ENCODE peak calls at places on chromosomes 12 and 14, in nine cellular contexts. J is RWPE2; C is PC-3; Y is activated CD8-positive, alpha-beta T cell treated with anti-CD3 and anti-CD28 coated beads for 36 hours; Q is WTC11; P is RWPE1; N is mesothelial cell of epicardium; M is IMR-90; U is HCT116. R is an unnamed sample.

GRCh38 chr12:48956279-48957140 is 777 bp downstream of the ARF3 start:
- DNase-seq in J (peak), C (peak), Y (peak), Q (peak), P (peak), N (peak), M (peak), U (peak), R (peak)

GRCh38 chr14:56099081-56099797 is 19.0 kb upstream of the PELI2 start:
- DNase-seq in J (no peak), C (no peak), Y (no peak), Q (no peak), P (no peak), N (no peak), M (no peak), U (no peak), R (no peak)

GRCh38 chr12:60264094-60264493 is 668.3 kb downstream of the SLC16A7 start:
- DNase-seq in J (no peak), C (no peak), Y (no peak), Q (no peak), P (no peak), N (no peak), M (no peak), U (no peak), R (no peak)

GRCh38 chr14:92922155-92922735 is 705 bp upstream of the CHGA start:
- DNase-seq in J (no peak), C (no peak), Y (no peak), Q (no peak), P (no peak), N (no peak), M (no peak), U (no peak), R (no peak)

GRCh38 chr12:101597164-101597563 is 2.4 kb downstream of the MYBPC1 start:
- DNase-seq in J (no peak), C (no peak), Y (no peak), Q (no peak), P (no peak), N (no peak), M (no peak), U (no peak), R (no peak)

GRCh38 chr14:24339284-24340151 is at the start of gene RIPK3:
- DNase-seq in J (no peak), C (no peak), Y (peak), Q (peak), P (no peak), N (no peak), M (no peak), U (no peak), R (peak)

GRCh38 chr12:124605869-124606774 is 38.7 kb upstream of the NCOR2 start:
- DNase-seq in J (no peak), C (no peak), Y (no peak), Q (no peak), P (no peak), N (no peak), M (no peak), U (no peak), R (no peak)

GRCh38 chr12:59067068-59067467 is 146.8 kb upstream of the LRIG3 start:
- DNase-seq in J (no peak), C (peak), Y (no peak), Q (no peak), P (peak), N (no peak), M (peak), U (no peak), R (no peak)

GRCh38 chr12:117472983-117473382 is 111.6 kb upstream of the NOS1 start:
- DNase-seq in J (no peak), C (peak), Y (no peak), Q (peak), P (no peak), N (no peak), M (no peak), U (peak), R (no peak)

GRCh38 chr12:19574606-19575005 is 135.3 kb downstream of the AEBP2 start:
- DNase-seq in J (no peak), C (no peak), Y (no peak), Q (no peak), P (no peak), N (no peak), M (peak), U (no peak), R (no peak)

DNA sequence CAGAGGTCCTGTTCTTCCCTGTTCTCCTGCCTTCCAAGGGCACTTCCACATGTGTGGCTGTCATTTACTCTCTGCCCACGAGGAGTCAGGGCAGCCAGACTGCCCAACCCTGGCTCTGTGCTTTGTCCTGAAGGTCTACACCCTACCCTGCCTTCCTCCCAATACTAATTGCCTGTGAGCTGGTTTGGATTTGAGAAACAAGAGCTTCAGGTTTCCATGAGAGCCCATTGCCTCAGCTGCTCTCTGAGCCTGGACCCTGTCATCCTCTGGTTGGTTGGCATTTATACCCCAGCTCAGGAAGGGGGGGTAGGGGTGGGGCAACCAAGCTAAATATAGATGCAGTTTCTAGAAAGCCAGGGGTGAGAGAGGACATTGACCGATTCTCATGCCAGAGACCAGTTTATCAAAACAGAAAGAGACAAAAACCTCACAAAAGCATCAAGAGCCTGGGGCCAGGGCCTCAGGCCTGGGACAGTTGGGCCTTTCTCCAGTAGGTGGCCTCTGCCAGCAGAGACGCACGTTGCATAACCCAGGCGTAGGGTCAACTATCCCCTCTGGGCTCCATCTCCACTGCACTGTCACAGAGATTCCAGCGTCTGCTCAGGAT is 34.5 kb downstream of the VDR start:
- DNase-seq in J (no peak), C (peak), Y (no peak), Q (peak), P (no peak), N (no peak), M (no peak), U (no peak), R (no peak)
- TF ChIP-seq CTCF in J (peak), C (peak), Y (peak), Q (peak), P (no peak), N (no peak), M (peak), U (peak), R (peak)

GRCh38 chr12:73106296-73106695 is 834.1 kb downstream of the TRHDE start:
- DNase-seq in J (no peak), C (peak), Y (no peak), Q (peak), P (no peak), N (no peak), M (no peak), U (no peak), R (no peak)

GRCh38 chr12:73112035-73112816 is 840.1 kb downstream of the TRHDE start:
- DNase-seq in J (no peak), C (no peak), Y (no peak), Q (no peak), P (no peak), N (no peak), M (no peak), U (no peak), R (no peak)

GRCh38 chr12:73106896-73107295 is 834.7 kb downstream of the TRHDE start:
- DNase-seq in J (no peak), C (peak), Y (no peak), Q (no peak), P (no peak), N (no peak), M (no peak), U (no peak), R (no peak)

DNA sequence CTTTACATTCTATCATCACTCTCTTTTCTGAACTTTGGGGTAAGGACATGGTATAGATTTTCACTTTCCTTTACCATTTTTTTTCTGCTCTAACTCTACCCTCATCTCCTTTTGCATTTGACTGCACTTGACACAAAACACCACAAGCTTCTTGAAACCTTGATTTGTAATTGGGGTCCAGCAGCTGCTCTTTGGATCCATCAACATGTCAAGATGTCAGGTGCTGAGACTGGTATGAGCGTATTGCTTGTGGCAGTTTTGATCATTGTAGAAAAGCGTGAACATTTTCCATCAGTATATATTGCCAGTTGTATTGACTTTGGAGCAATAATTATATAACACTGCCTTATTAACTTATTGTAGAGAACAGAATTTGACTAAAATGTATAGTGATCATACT is 838.6 kb downstream of the TRHDE start:
- DNase-seq in J (no peak), C (no peak), Y (no peak), Q (no peak), P (no peak), N (no peak), M (no peak), U (no peak), R (no peak)
- TF ChIP-seq CTCF in J (no peak), C (no peak), Y (no peak), Q (no peak), P (no peak), N (no peak), M (no peak), U (no peak), R (no peak)

GRCh38 chr14:53663709-53664108 is 292.9 kb downstream of the BMP4 start:
- DNase-seq in J (no peak), C (peak), Y (no peak), Q (peak), P (no peak), N (no peak), M (peak), U (peak), R (no peak)
- TF ChIP-seq CTCF in J (peak), C (peak), Y (no peak), Q (no peak), P (no peak), N (no peak), M (peak), U (peak), R (no peak)

GRCh38 chr12:53221203-53222076 is 10.6 kb downstream of the RARG start:
- DNase-seq in J (peak), C (peak), Y (peak), Q (peak), P (peak), N (peak), M (peak), U (no peak), R (peak)
- TF ChIP-seq CTCF in J (peak), C (peak), Y (no peak), Q (no peak), P (peak), N (no peak), M (peak), U (no peak), R (no peak)

GRCh38 chr12:103840881-103841689 is at the start of gene NT5DC3:
- DNase-seq in J (peak), C (peak), Y (peak), Q (peak), P (peak), N (peak), M (peak), U (peak), R (peak)
- TF ChIP-seq CTCF in J (no peak), C (no peak), Y (no peak), Q (no peak), P (no peak), N (no peak), M (no peak), U (no peak), R (no peak)

GRCh38 chr12:76863005-76863670 is 15.7 kb downstream of the CSRP2 start:
- DNase-seq in J (no peak), C (no peak), Y (no peak), Q (no peak), P (no peak), N (no peak), M (peak), U (no peak), R (no peak)
- TF ChIP-seq CTCF in J (no peak), C (no peak), Y (no peak), Q (no peak), P (no peak), N (no peak), M (no peak), U (no peak), R (no peak)

DNA sequence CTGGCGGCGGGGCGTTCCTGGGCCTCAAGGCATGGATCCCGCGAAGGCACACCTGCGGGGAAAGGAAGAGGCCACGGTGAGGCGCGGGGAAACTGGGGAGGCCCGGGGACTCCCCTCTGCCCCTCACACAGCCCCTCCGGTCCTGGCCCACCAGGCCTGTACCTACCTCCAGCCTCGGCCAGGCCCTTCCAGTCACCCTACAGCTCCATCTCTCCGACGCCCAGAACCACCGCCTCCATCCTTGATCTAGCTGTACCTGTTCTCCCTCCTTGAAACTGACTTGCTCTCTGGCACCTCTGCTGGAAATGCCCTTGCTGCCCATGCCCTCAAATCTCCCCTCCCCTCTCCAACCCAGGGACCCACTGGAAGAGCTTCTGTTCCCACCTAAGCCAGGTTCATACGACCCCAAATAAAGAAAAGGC is 1.7 kb downstream of the ANKRD9 start:
- DNase-seq in J (peak), C (no peak), Y (no peak), Q (no peak), P (no peak), N (no peak), M (no peak), U (no peak), R (no peak)
- TF ChIP-seq CTCF in J (peak), C (peak), Y (no peak), Q (no peak), P (no peak), N (no peak), M (no peak), U (peak), R (no peak)

GRCh38 chr14:100541621-100542560 is 45.3 kb downstream of the BEGAIN start:
- DNase-seq in J (peak), C (no peak), Y (no peak), Q (no peak), P (no peak), N (no peak), M (no peak), U (no peak), R (no peak)

GRCh38 chr14:100539319-100539645 is 47.9 kb downstream of the BEGAIN start:
- DNase-seq in J (no peak), C (no peak), Y (no peak), Q (no peak), P (no peak), N (no peak), M (no peak), U (no peak), R (no peak)

GRCh38 chr14:100539766-100540140 is 47.5 kb downstream of the BEGAIN start:
- DNase-seq in J (peak), C (no peak), Y (no peak), Q (no peak), P (no peak), N (no peak), M (no peak), U (no peak), R (no peak)

GRCh38 chr14:100540926-100541620 is 46.1 kb downstream of the BEGAIN start:
- DNase-seq in J (peak), C (no peak), Y (no peak), Q (no peak), P (no peak), N (no peak), M (no peak), U (no peak), R (no peak)

GRCh38 chr14:100540141-100540925 is 46.9 kb downstream of the BEGAIN start:
- DNase-seq in J (peak), C (no peak), Y (no peak), Q (peak), P (no peak), N (no peak), M (no peak), U (no peak), R (no peak)
- TF ChIP-seq CTCF in J (peak), C (peak), Y (no peak), Q (peak), P (peak), N (no peak), M (peak), U (peak), R (no peak)

R was measured in GM20000.